ENCODE peak calls at places on chromosomes 1 and 21, in seven cellular contexts. One of them, this sample, is unnamed. For H3K9me3, the result is how much of the 10 kb centered on the place peaks cover.

GRCh38 chr1:223670458-223671159 is 5.1 kb upstream of the CAPN8 start:
- DNase-seq in esophagus squamous epithelium: no peak
- DNase-seq in mucosa of descending colon: no peak
- DNase-seq in upper lobe of right lung: no peak
- DNase-seq in heart left ventricle: no peak
- DNase-seq in colonic mucosa: peak
- DNase-seq in aorta: no peak
- DNase-seq in this sample: no peak

GRCh38 chr1:45493116-45493697 is 2.2 kb upstream of the TESK2 start:
- DNase-seq in colonic mucosa: peak
- DNase-seq in upper lobe of right lung: no peak
- DNase-seq in heart left ventricle: peak
- DNase-seq in esophagus squamous epithelium: no peak
- DNase-seq in mucosa of descending colon: no peak
- DNase-seq in aorta: no peak
- DNase-seq in this sample: no peak

GRCh38 chr1:246072456-246072855 is 434.6 kb downstream of the SMYD3 start:
- DNase-seq in esophagus squamous epithelium: no peak
- DNase-seq in aorta: no peak
- DNase-seq in upper lobe of right lung: no peak
- DNase-seq in heart left ventricle: no peak
- DNase-seq in colonic mucosa: no peak
- DNase-seq in mucosa of descending colon: no peak
- DNase-seq in this sample: no peak

GRCh38 chr1:205171369-205171768 is 40.1 kb downstream of the DSTYK start:
- DNase-seq in aorta: no peak
- DNase-seq in mucosa of descending colon: no peak
- DNase-seq in heart left ventricle: no peak
- DNase-seq in colonic mucosa: no peak
- DNase-seq in upper lobe of right lung: no peak
- DNase-seq in esophagus squamous epithelium: no peak
- DNase-seq in this sample: no peak

GRCh38 chr1:8992936-8993687 is 33.1 kb downstream of the SLC2A7 start:
- DNase-seq in mucosa of descending colon: no peak
- DNase-seq in aorta: no peak
- DNase-seq in heart left ventricle: no peak
- DNase-seq in colonic mucosa: no peak
- DNase-seq in upper lobe of right lung: no peak
- DNase-seq in esophagus squamous epithelium: no peak
- DNase-seq in this sample: no peak

GRCh38 chr1:96968582-96969378 is 247.2 kb downstream of the PTBP2 start:
- DNase-seq in colonic mucosa: no peak
- DNase-seq in upper lobe of right lung: no peak
- DNase-seq in heart left ventricle: no peak
- DNase-seq in esophagus squamous epithelium: no peak
- DNase-seq in mucosa of descending colon: no peak
- DNase-seq in aorta: no peak
- DNase-seq in this sample: no peak

GRCh38 chr1:22670352-22670964 is 17.4 kb downstream of the C1QB start:
- DNase-seq in aorta: no peak
- DNase-seq in upper lobe of right lung: no peak
- DNase-seq in esophagus squamous epithelium: no peak
- DNase-seq in colonic mucosa: no peak
- DNase-seq in heart left ventricle: no peak
- DNase-seq in mucosa of descending colon: no peak
- DNase-seq in this sample: no peak

GRCh38 chr1:105017587-105017986 is 1267.9 kb downstream of the AMY1C start:
- DNase-seq in mucosa of descending colon: no peak
- DNase-seq in upper lobe of right lung: no peak
- DNase-seq in heart left ventricle: no peak
- DNase-seq in colonic mucosa: no peak
- DNase-seq in esophagus squamous epithelium: no peak
- DNase-seq in aorta: no peak
- DNase-seq in this sample: no peak

GRCh38 chr1:233614173-233614742 is 352 bp downstream of the KCNK1 start:
- DNase-seq in aorta: peak
- DNase-seq in heart left ventricle: no peak
- DNase-seq in mucosa of descending colon: peak
- DNase-seq in colonic mucosa: peak
- DNase-seq in esophagus squamous epithelium: no peak
- DNase-seq in upper lobe of right lung: peak
- DNase-seq in this sample: no peak

GRCh38 chr1:244137261-244137660 is 86.2 kb downstream of the ZBTB18 start:
- DNase-seq in heart left ventricle: no peak
- DNase-seq in upper lobe of right lung: no peak
- DNase-seq in colonic mucosa: no peak
- DNase-seq in aorta: no peak
- DNase-seq in esophagus squamous epithelium: no peak
- DNase-seq in mucosa of descending colon: no peak
- DNase-seq in this sample: no peak

DNA sequence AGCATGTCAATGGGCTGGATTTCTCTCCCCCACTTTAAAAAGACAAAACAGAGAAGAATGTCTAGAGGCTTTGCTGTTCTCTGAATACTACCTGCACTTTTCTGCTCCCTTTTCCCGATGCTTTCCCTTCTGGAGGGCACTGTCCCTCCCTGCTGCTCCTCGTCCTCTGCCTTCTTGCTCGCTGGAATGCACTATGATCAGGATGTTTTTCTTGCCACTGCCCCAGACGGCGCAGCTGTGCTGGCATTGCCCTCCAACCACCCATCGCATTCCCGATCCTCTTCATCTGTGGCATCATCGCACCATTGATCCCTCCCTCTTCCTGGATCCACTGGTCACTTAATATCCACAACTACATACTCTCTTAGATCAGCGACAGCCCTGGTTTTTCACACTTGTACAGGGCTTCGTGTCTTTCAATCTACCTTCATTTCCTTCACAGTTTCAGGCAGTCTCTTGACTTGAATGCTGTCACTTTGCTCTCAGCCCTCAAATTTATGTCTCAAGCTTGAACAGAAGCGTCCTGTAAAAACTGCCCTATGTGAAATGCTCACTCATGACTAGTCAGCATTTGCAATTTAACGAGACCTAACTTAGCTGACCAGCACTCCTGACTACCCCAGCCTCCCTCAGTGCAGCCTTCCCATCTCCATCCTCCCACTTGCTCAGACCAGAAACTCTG is 3.5 kb upstream of the OR11L1 start:
- DNase-seq in colonic mucosa: no peak
- DNase-seq in heart left ventricle: no peak
- DNase-seq in mucosa of descending colon: no peak
- DNase-seq in aorta: no peak
- DNase-seq in esophagus squamous epithelium: no peak
- DNase-seq in upper lobe of right lung: no peak
- DNase-seq in this sample: no peak
- H3K9me3 ChIP-seq in colonic mucosa: under half
- H3K9me3 ChIP-seq in heart left ventricle: under half
- H3K9me3 ChIP-seq in mucosa of descending colon: under half
- H3K9me3 ChIP-seq in aorta: under half
- H3K9me3 ChIP-seq in esophagus squamous epithelium: under half
- H3K9me3 ChIP-seq in upper lobe of right lung: under half
- H3K9me3 ChIP-seq in this sample: under half

DNA sequence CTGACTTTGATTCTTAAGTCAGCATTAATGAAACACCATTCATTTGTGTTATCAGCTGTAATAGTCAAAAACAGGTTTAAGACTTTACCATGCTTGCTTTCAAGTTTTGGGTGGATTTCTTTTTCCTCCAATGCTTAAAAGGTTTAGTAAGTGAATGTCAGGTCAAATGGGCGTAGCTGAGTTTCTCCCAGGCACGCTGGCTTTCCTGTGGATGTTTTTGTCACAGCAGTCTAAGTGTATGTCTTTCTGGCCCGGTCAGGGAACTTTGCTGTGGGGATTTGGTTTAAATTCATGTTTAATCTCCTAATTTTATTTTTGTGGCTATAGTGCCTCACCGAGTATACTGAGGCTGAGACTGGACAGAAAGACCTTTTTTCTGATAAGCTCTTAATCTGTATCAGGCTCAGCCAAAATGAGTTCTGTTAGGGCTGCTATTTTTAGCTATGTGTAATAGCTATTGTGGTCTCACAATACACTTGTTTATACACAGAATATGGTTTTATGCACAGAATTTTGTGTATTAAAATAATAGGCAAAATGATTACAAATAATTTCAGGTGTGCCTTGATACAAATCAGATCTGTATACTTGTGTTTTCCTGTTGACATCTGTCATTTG is 292.8 kb downstream of the DISC1 start:
- DNase-seq in mucosa of descending colon: no peak
- DNase-seq in aorta: no peak
- DNase-seq in colonic mucosa: no peak
- DNase-seq in esophagus squamous epithelium: no peak
- DNase-seq in upper lobe of right lung: no peak
- DNase-seq in heart left ventricle: no peak
- DNase-seq in this sample: no peak
- H3K9me3 ChIP-seq in mucosa of descending colon: under half
- H3K9me3 ChIP-seq in aorta: under half
- H3K9me3 ChIP-seq in colonic mucosa: under half
- H3K9me3 ChIP-seq in esophagus squamous epithelium: under half
- H3K9me3 ChIP-seq in upper lobe of right lung: under half
- H3K9me3 ChIP-seq in heart left ventricle: under half
- H3K9me3 ChIP-seq in this sample: under half

GRCh38 chr1:157019457-157019856 is 26.1 kb downstream of the ARHGEF11 start:
- DNase-seq in mucosa of descending colon: no peak
- DNase-seq in esophagus squamous epithelium: no peak
- DNase-seq in upper lobe of right lung: no peak
- DNase-seq in aorta: no peak
- DNase-seq in heart left ventricle: no peak
- DNase-seq in colonic mucosa: no peak
- DNase-seq in this sample: no peak
- H3K9me3 ChIP-seq in mucosa of descending colon: under half
- H3K9me3 ChIP-seq in esophagus squamous epithelium: under half
- H3K9me3 ChIP-seq in upper lobe of right lung: under half
- H3K9me3 ChIP-seq in aorta: under half
- H3K9me3 ChIP-seq in heart left ventricle: half or more
- H3K9me3 ChIP-seq in colonic mucosa: under half
- H3K9me3 ChIP-seq in this sample: under half

DNA sequence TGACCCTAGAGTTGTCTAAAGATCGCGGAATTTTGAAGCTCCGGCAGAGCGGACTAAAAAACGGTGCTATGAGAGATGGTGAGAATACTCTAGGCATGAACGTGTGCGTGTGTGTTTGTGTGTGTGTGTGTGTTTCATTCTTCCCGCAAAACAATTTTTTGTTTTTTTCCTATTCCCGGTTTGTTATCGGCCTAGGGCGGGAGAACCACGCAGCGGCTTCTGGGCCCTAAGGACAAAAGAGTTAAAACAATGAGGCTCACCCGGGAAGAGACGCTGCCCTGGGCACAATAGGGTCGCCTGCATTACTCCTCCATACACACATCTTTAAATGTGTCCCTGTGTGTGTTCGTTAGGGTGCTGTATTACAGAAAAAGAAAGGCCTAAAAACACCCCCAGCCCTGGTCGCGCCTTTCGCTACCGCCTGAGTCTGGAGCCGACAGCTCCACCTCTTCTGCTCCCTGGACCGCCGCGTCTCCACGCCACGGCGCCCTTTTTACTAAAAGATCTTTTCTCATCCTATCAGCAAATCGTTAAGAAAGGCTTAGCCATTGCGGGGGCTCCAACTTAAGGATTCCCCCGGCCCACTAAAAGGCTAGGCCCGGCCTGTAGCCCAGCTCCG is 3.0 kb downstream of the TBX15 start:
- DNase-seq in esophagus squamous epithelium: no peak
- DNase-seq in mucosa of descending colon: no peak
- DNase-seq in aorta: no peak
- DNase-seq in colonic mucosa: no peak
- DNase-seq in upper lobe of right lung: no peak
- DNase-seq in heart left ventricle: no peak
- DNase-seq in this sample: no peak
- H3K9me3 ChIP-seq in esophagus squamous epithelium: under half
- H3K9me3 ChIP-seq in mucosa of descending colon: under half
- H3K9me3 ChIP-seq in aorta: under half
- H3K9me3 ChIP-seq in colonic mucosa: under half
- H3K9me3 ChIP-seq in upper lobe of right lung: under half
- H3K9me3 ChIP-seq in heart left ventricle: under half
- H3K9me3 ChIP-seq in this sample: under half

GRCh38 chr1:51240096-51240495 is 4.0 kb downstream of the RNF11 start:
- DNase-seq in mucosa of descending colon: no peak
- DNase-seq in colonic mucosa: peak
- DNase-seq in heart left ventricle: peak
- DNase-seq in aorta: no peak
- DNase-seq in esophagus squamous epithelium: no peak
- DNase-seq in upper lobe of right lung: no peak
- DNase-seq in this sample: no peak
- H3K9me3 ChIP-seq in mucosa of descending colon: under half
- H3K9me3 ChIP-seq in colonic mucosa: under half
- H3K9me3 ChIP-seq in heart left ventricle: under half
- H3K9me3 ChIP-seq in aorta: under half
- H3K9me3 ChIP-seq in esophagus squamous epithelium: under half
- H3K9me3 ChIP-seq in upper lobe of right lung: under half
- H3K9me3 ChIP-seq in this sample: under half

DNA sequence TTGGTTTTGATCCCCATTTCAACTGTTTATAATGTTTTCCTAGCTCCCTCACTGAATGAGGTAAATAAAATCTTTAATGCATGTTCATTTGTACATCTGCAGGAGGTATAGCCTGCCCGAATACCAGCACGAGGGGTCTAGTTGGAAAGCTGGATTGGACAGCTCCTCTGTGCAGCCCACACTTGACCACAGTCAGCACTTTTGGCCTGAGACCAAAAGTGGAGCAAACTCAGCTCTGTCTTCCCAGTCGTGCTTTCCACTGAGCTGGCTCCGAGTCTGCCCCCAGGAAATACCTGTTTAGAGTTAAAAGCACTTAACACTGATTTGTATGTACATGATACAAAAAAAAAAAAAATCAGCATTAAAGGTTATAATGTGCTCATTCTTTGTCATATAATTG is 224.4 kb downstream of the DSCAM start:
- DNase-seq in upper lobe of right lung: no peak
- DNase-seq in aorta: no peak
- DNase-seq in mucosa of descending colon: no peak
- DNase-seq in colonic mucosa: no peak
- DNase-seq in heart left ventricle: no peak
- DNase-seq in esophagus squamous epithelium: no peak
- DNase-seq in this sample: no peak
- H3K9me3 ChIP-seq in upper lobe of right lung: under half
- H3K9me3 ChIP-seq in aorta: under half
- H3K9me3 ChIP-seq in mucosa of descending colon: under half
- H3K9me3 ChIP-seq in colonic mucosa: under half
- H3K9me3 ChIP-seq in heart left ventricle: under half
- H3K9me3 ChIP-seq in esophagus squamous epithelium: under half
- H3K9me3 ChIP-seq in this sample: under half

GRCh38 chr21:19547951-19548635 is 1144.5 kb upstream of the TMPRSS15 start:
- DNase-seq in aorta: no peak
- DNase-seq in esophagus squamous epithelium: no peak
- DNase-seq in heart left ventricle: no peak
- DNase-seq in colonic mucosa: no peak
- DNase-seq in mucosa of descending colon: no peak
- DNase-seq in upper lobe of right lung: no peak
- DNase-seq in this sample: no peak

GRCh38 chr21:19557046-19557445 is 1153.5 kb upstream of the TMPRSS15 start:
- DNase-seq in esophagus squamous epithelium: no peak
- DNase-seq in upper lobe of right lung: no peak
- DNase-seq in mucosa of descending colon: no peak
- DNase-seq in colonic mucosa: no peak
- DNase-seq in aorta: no peak
- DNase-seq in heart left ventricle: no peak
- DNase-seq in this sample: no peak

GRCh38 chr21:19557488-19557887 is 1153.9 kb upstream of the TMPRSS15 start:
- DNase-seq in colonic mucosa: no peak
- DNase-seq in esophagus squamous epithelium: no peak
- DNase-seq in aorta: no peak
- DNase-seq in mucosa of descending colon: no peak
- DNase-seq in upper lobe of right lung: no peak
- DNase-seq in heart left ventricle: no peak
- DNase-seq in this sample: no peak

GRCh38 chr21:19553930-19554615 is 1150.5 kb upstream of the TMPRSS15 start:
- DNase-seq in upper lobe of right lung: no peak
- DNase-seq in colonic mucosa: no peak
- DNase-seq in mucosa of descending colon: no peak
- DNase-seq in aorta: no peak
- DNase-seq in esophagus squamous epithelium: no peak
- DNase-seq in heart left ventricle: no peak
- DNase-seq in this sample: no peak
- H3K9me3 ChIP-seq in upper lobe of right lung: under half
- H3K9me3 ChIP-seq in colonic mucosa: under half
- H3K9me3 ChIP-seq in mucosa of descending colon: under half
- H3K9me3 ChIP-seq in aorta: under half
- H3K9me3 ChIP-seq in esophagus squamous epithelium: under half
- H3K9me3 ChIP-seq in heart left ventricle: under half
- H3K9me3 ChIP-seq in this sample: under half